ENCODE peak calls at places on chromosomes 1 and 21, in eight cellular contexts. A, S, Y, Q, X, H, E and F are unnamed samples.

GRCh38 chr1:215749423-215749822 is 182.3 kb downstream of the KCTD3 start:
- DNase-seq in A (no peak), S (peak), Y (no peak), Q (no peak), X (peak), H (no peak), E (peak), F (no peak)

GRCh38 chr1:33337994-33338494 is 17.1 kb upstream of the A3GALT2 start:
- DNase-seq in A (no peak), S (peak), Y (no peak), Q (no peak), X (no peak), H (no peak), E (peak), F (no peak)

GRCh38 chr1:38004284-38005101 is 821 bp downstream of the FHL3 start:
- DNase-seq in A (no peak), S (no peak), Y (no peak), Q (no peak), X (no peak), H (no peak), E (peak), F (no peak)

GRCh38 chr1:163130250-163130856 is 61.2 kb downstream of the RGS4 start:
- DNase-seq in A (no peak), S (no peak), Y (no peak), Q (no peak), X (no peak), H (no peak), E (no peak), F (no peak)

GRCh38 chr1:109772658-109773202 is 9.0 kb upstream of the EPS8L3 start:
- DNase-seq in A (no peak), S (no peak), Y (no peak), Q (no peak), X (no peak), H (peak), E (no peak), F (no peak)

GRCh38 chr1:82019512-82019911 is 218.8 kb downstream of the ADGRL2 start:
- DNase-seq in A (no peak), S (no peak), Y (no peak), Q (no peak), X (no peak), H (no peak), E (no peak), F (no peak)

GRCh38 chr1:19483261-19483660 is 2.1 kb downstream of the CAPZB start:
- DNase-seq in A (no peak), S (no peak), Y (peak), Q (no peak), X (no peak), H (no peak), E (no peak), F (no peak)

GRCh38 chr1:205748398-205749093 is 1.4 kb downstream of the NUCKS1 start:
- DNase-seq in A (peak), S (peak), Y (no peak), Q (peak), X (peak), H (no peak), E (peak), F (no peak)

GRCh38 chr21:46156678-46157077 is 1.3 kb upstream of the FTCD start:
- DNase-seq in A (no peak), S (no peak), Y (no peak), Q (no peak), X (no peak), H (no peak), E (no peak), F (no peak)

GRCh38 chr1:175423605-175424004 is 231.0 kb upstream of the KIAA0040 start:
- DNase-seq in A (no peak), S (no peak), Y (no peak), Q (no peak), X (no peak), H (no peak), E (no peak), F (no peak)

GRCh38 chr1:169289016-169289415 is 78.6 kb downstream of the NME7 start:
- DNase-seq in A (no peak), S (no peak), Y (no peak), Q (no peak), X (no peak), H (no peak), E (no peak), F (no peak)

GRCh38 chr21:44867999-44868700 is 5.3 kb downstream of the PTTG1IP start:
- DNase-seq in A (no peak), S (no peak), Y (no peak), Q (no peak), X (no peak), H (no peak), E (no peak), F (no peak)

GRCh38 chr1:125064481-125064880 is 3879.7 kb downstream of the SRGAP2C start:
- DNase-seq in A (no peak), S (no peak), Y (no peak), Q (no peak), X (no peak), H (no peak), E (no peak), F (no peak)